ENCODE peak calls at places on chromosomes 5 and 9, in six cellular contexts. One of them, this sample, is unnamed. For H3K4me1 and H3K27me3, the result is how much of the 10 kb centered on the place peaks cover.

GRCh38 chr5:89372176-89372575 is 489.2 kb upstream of the MEF2C start:
- DNase-seq in tibial artery: no peak
- DNase-seq in left ventricle myocardium inferior: no peak
- DNase-seq in testis: no peak
- DNase-seq in HCT116: no peak
- DNase-seq in cardiac muscle cell: no peak
- DNase-seq in this sample: no peak

GRCh38 chr5:149834246-149834855 is 104.2 kb downstream of the PPARGC1B start:
- DNase-seq in left ventricle myocardium inferior: no peak
- DNase-seq in testis: peak
- DNase-seq in cardiac muscle cell: peak
- DNase-seq in HCT116: peak
- DNase-seq in tibial artery: no peak
- DNase-seq in this sample: peak

GRCh38 chr5:91301459-91301858 is 81.7 kb downstream of the ARRDC3 start:
- DNase-seq in tibial artery: no peak
- DNase-seq in testis: no peak
- DNase-seq in cardiac muscle cell: peak
- DNase-seq in HCT116: no peak
- DNase-seq in left ventricle myocardium inferior: no peak
- DNase-seq in this sample: no peak

GRCh38 chr5:35922468-35922867 is 16.0 kb downstream of the CAPSL start:
- DNase-seq in tibial artery: no peak
- DNase-seq in cardiac muscle cell: no peak
- DNase-seq in HCT116: no peak
- DNase-seq in testis: no peak
- DNase-seq in left ventricle myocardium inferior: no peak
- DNase-seq in this sample: no peak

GRCh38 chr5:11878846-11879245 is 25.4 kb downstream of the CTNND2 start:
- DNase-seq in left ventricle myocardium inferior: no peak
- DNase-seq in tibial artery: no peak
- DNase-seq in HCT116: no peak
- DNase-seq in testis: no peak
- DNase-seq in cardiac muscle cell: no peak
- DNase-seq in this sample: no peak

GRCh38 chr5:179868541-179868940 is 9.9 kb upstream of the MRNIP start:
- DNase-seq in cardiac muscle cell: no peak
- DNase-seq in HCT116: no peak
- DNase-seq in tibial artery: no peak
- DNase-seq in testis: no peak
- DNase-seq in left ventricle myocardium inferior: no peak
- DNase-seq in this sample: no peak

GRCh38 chr9:97990259-97990658 is 7.1 kb downstream of the ANP32B start:
- DNase-seq in testis: no peak
- DNase-seq in left ventricle myocardium inferior: no peak
- DNase-seq in cardiac muscle cell: peak
- DNase-seq in HCT116: no peak
- DNase-seq in tibial artery: no peak
- DNase-seq in this sample: no peak

GRCh38 chr5:157269165-157269671 is 3.3 kb downstream of the CYFIP2 start:
- DNase-seq in testis: no peak
- DNase-seq in HCT116: no peak
- DNase-seq in left ventricle myocardium inferior: no peak
- DNase-seq in cardiac muscle cell: no peak
- DNase-seq in tibial artery: no peak
- DNase-seq in this sample: no peak

GRCh38 chr9:122403381-122404002 is 32.7 kb downstream of the PTGS1 start:
- DNase-seq in tibial artery: no peak
- DNase-seq in left ventricle myocardium inferior: no peak
- DNase-seq in testis: no peak
- DNase-seq in HCT116: no peak
- DNase-seq in cardiac muscle cell: no peak
- DNase-seq in this sample: no peak

GRCh38 chr9:113632776-113633590 is 169.5 kb downstream of the RGS3 start:
- DNase-seq in tibial artery: no peak
- DNase-seq in cardiac muscle cell: peak
- DNase-seq in left ventricle myocardium inferior: no peak
- DNase-seq in HCT116: no peak
- DNase-seq in testis: no peak
- DNase-seq in this sample: no peak

GRCh38 chr5:153991168-153991567 is 47.5 kb downstream of the FAM114A2 start:
- DNase-seq in cardiac muscle cell: no peak
- DNase-seq in HCT116: no peak
- DNase-seq in testis: no peak
- DNase-seq in tibial artery: no peak
- DNase-seq in left ventricle myocardium inferior: no peak
- DNase-seq in this sample: no peak

GRCh38 chr5:2375291-2375690 is 376.2 kb downstream of the IRX2 start:
- DNase-seq in cardiac muscle cell: no peak
- DNase-seq in left ventricle myocardium inferior: no peak
- DNase-seq in tibial artery: no peak
- DNase-seq in HCT116: no peak
- DNase-seq in testis: no peak
- DNase-seq in this sample: no peak

GRCh38 chr9:23526806-23527205 is 299.2 kb downstream of the ELAVL2 start:
- DNase-seq in left ventricle myocardium inferior: no peak
- DNase-seq in cardiac muscle cell: no peak
- DNase-seq in testis: no peak
- DNase-seq in tibial artery: no peak
- DNase-seq in HCT116: no peak
- DNase-seq in this sample: no peak

GRCh38 chr5:108623826-108624225 is 123.9 kb upstream of the FER start:
- DNase-seq in HCT116: no peak
- DNase-seq in cardiac muscle cell: no peak
- DNase-seq in testis: no peak
- DNase-seq in tibial artery: no peak
- DNase-seq in left ventricle myocardium inferior: no peak
- DNase-seq in this sample: no peak

GRCh38 chr5:149887622-149888183 is 56.9 kb downstream of the PDE6A start:
- DNase-seq in testis: peak
- DNase-seq in HCT116: peak
- DNase-seq in cardiac muscle cell: peak
- DNase-seq in tibial artery: no peak
- DNase-seq in left ventricle myocardium inferior: no peak
- DNase-seq in this sample: peak

GRCh38 chr5:43309657-43310056 is 3.6 kb downstream of the HMGCS1 start:
- DNase-seq in cardiac muscle cell: no peak
- DNase-seq in left ventricle myocardium inferior: no peak
- DNase-seq in tibial artery: no peak
- DNase-seq in testis: no peak
- DNase-seq in HCT116: no peak
- DNase-seq in this sample: peak

GRCh38 chr5:140043508-140043872 is 391 bp upstream of the NRG2 start:
- DNase-seq in HCT116: no peak
- DNase-seq in cardiac muscle cell: no peak
- DNase-seq in left ventricle myocardium inferior: peak
- DNase-seq in tibial artery: peak
- DNase-seq in testis: peak
- DNase-seq in this sample: peak

GRCh38 chr9:121156263-121156731 is 45.4 kb downstream of the RAB14 start:
- DNase-seq in testis: no peak
- DNase-seq in left ventricle myocardium inferior: no peak
- DNase-seq in cardiac muscle cell: peak
- DNase-seq in tibial artery: no peak
- DNase-seq in HCT116: no peak
- DNase-seq in this sample: no peak

GRCh38 chr5:59548807-59549357 is 344.6 kb downstream of the PDE4D start:
- DNase-seq in testis: no peak
- DNase-seq in HCT116: no peak
- DNase-seq in cardiac muscle cell: no peak
- DNase-seq in left ventricle myocardium inferior: no peak
- DNase-seq in tibial artery: no peak
- DNase-seq in this sample: no peak

GRCh38 chr9:78566948-78567675 is 270.2 kb downstream of the PSAT1 start:
- DNase-seq in HCT116: no peak
- DNase-seq in cardiac muscle cell: peak
- DNase-seq in left ventricle myocardium inferior: no peak
- DNase-seq in testis: no peak
- DNase-seq in tibial artery: no peak
- DNase-seq in this sample: no peak

GRCh38 chr5:132549586-132549985 is 6.3 kb upstream of the IL5 start:
- DNase-seq in cardiac muscle cell: no peak
- DNase-seq in HCT116: no peak
- DNase-seq in left ventricle myocardium inferior: no peak
- DNase-seq in tibial artery: no peak
- DNase-seq in testis: no peak
- DNase-seq in this sample: no peak

GRCh38 chr9:94086468-94086867 is 2.2 kb downstream of the PTPDC1 start:
- DNase-seq in HCT116: peak
- DNase-seq in cardiac muscle cell: peak
- DNase-seq in left ventricle myocardium inferior: no peak
- DNase-seq in testis: no peak
- DNase-seq in tibial artery: no peak
- DNase-seq in this sample: no peak

GRCh38 chr5:93208156-93208895 is 372.7 kb downstream of the NR2F1-AS1 start:
- DNase-seq in cardiac muscle cell: no peak
- DNase-seq in tibial artery: no peak
- DNase-seq in left ventricle myocardium inferior: no peak
- DNase-seq in testis: no peak
- DNase-seq in HCT116: no peak
- DNase-seq in this sample: no peak

GRCh38 chr5:54845567-54845941 is 139.8 kb downstream of the ESM1 start:
- DNase-seq in left ventricle myocardium inferior: no peak
- DNase-seq in HCT116: no peak
- DNase-seq in cardiac muscle cell: peak
- DNase-seq in tibial artery: no peak
- DNase-seq in testis: no peak
- DNase-seq in this sample: no peak

GRCh38 chr9:98501776-98502175 is 207.0 kb downstream of the GABBR2 start:
- DNase-seq in testis: no peak
- DNase-seq in tibial artery: no peak
- DNase-seq in left ventricle myocardium inferior: no peak
- DNase-seq in HCT116: no peak
- DNase-seq in cardiac muscle cell: no peak
- DNase-seq in this sample: no peak

GRCh38 chr5:81212211-81212687 is 20.9 kb upstream of the CKMT2 start:
- DNase-seq in cardiac muscle cell: no peak
- DNase-seq in HCT116: no peak
- DNase-seq in left ventricle myocardium inferior: no peak
- DNase-seq in tibial artery: no peak
- DNase-seq in testis: no peak
- DNase-seq in this sample: no peak

DNA sequence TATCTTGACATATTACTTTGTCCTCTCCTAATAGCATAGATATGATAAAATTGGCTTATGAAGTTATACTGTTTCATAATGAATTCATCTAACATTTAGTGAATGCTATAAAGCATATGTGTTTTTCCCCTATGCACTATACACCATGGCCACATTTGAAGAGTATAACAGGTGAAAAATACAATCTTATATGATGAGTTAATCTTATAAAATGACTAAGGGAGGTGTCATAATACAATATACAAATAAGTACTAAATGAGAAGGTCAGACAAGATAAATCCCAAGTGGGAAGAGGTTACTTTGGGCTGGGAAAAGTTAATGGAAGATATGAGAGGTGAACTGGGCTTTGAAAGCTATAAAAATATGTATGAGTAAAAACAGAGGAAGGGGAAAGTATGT is 174.4 kb downstream of the PCSK1 start:
- DNase-seq in tibial artery: no peak
- DNase-seq in cardiac muscle cell: no peak
- DNase-seq in testis: no peak
- DNase-seq in left ventricle myocardium inferior: no peak
- DNase-seq in HCT116: no peak
- DNase-seq in this sample: no peak
- H3K4me1 ChIP-seq in tibial artery: under half
- H3K4me1 ChIP-seq in cardiac muscle cell: under half
- H3K4me1 ChIP-seq in testis: under half
- H3K4me1 ChIP-seq in left ventricle myocardium inferior: under half
- H3K4me1 ChIP-seq in HCT116: under half
- H3K4me1 ChIP-seq in this sample: under half

GRCh38 chr5:171314728-171315385 is 5.8 kb downstream of the TLX3 start:
- DNase-seq in HCT116: no peak
- DNase-seq in tibial artery: peak
- DNase-seq in testis: peak
- DNase-seq in cardiac muscle cell: peak
- DNase-seq in left ventricle myocardium inferior: peak
- DNase-seq in this sample: no peak

GRCh38 chr5:171316258-171317121 is 7.4 kb downstream of the TLX3 start:
- DNase-seq in testis: no peak
- DNase-seq in cardiac muscle cell: no peak
- DNase-seq in HCT116: no peak
- DNase-seq in tibial artery: peak
- DNase-seq in left ventricle myocardium inferior: no peak
- DNase-seq in this sample: no peak

GRCh38 chr5:171315386-171315891 is 6.4 kb downstream of the TLX3 start:
- DNase-seq in left ventricle myocardium inferior: no peak
- DNase-seq in tibial artery: peak
- DNase-seq in HCT116: no peak
- DNase-seq in cardiac muscle cell: no peak
- DNase-seq in testis: no peak
- DNase-seq in this sample: no peak

GRCh38 chr5:171317225-171317624 is 8.2 kb downstream of the TLX3 start:
- DNase-seq in cardiac muscle cell: no peak
- DNase-seq in HCT116: no peak
- DNase-seq in left ventricle myocardium inferior: no peak
- DNase-seq in tibial artery: peak
- DNase-seq in testis: no peak
- DNase-seq in this sample: no peak

GRCh38 chr5:171315925-171316257 is 6.8 kb downstream of the TLX3 start:
- DNase-seq in HCT116: no peak
- DNase-seq in tibial artery: peak
- DNase-seq in cardiac muscle cell: no peak
- DNase-seq in testis: no peak
- DNase-seq in left ventricle myocardium inferior: no peak
- DNase-seq in this sample: no peak
- H3K27me3 ChIP-seq in HCT116: under half
- H3K27me3 ChIP-seq in tibial artery: half or more
- H3K27me3 ChIP-seq in cardiac muscle cell: half or more
- H3K27me3 ChIP-seq in testis: under half
- H3K27me3 ChIP-seq in left ventricle myocardium inferior: half or more
- H3K27me3 ChIP-seq in this sample: under half

DNA sequence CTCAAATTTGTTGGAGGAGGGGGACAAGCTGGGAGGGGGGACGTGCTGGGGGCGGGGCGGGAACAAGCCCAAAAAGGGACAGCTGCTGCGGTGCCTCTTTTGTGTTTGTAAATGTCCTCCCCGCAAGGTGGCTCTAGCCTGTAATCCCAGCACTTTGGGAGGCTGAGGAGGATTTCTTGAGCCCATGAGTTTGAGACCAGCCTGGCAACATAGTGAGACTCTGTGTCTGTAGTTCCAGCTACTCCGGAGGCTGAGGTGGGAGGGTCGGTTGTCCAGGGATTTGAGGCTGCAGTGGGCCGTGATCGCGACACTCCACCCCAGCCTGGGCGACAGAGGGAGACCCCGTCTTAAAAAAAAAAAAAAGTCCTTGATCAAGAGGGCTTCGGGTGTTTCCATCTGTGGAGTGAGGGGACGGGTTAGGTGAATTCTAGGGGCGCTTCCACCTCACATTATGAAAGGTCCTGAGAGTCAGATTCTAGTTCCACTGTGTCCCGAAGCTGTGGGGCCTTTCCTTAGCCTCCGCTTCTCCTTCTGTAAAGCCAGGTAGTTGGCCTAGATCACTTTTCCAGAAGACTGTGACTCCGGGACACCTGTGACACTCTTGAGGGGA is 779 bp upstream of the CTNNA1 start:
- DNase-seq in tibial artery: peak
- DNase-seq in cardiac muscle cell: peak
- DNase-seq in testis: peak
- DNase-seq in left ventricle myocardium inferior: peak
- DNase-seq in HCT116: peak
- DNase-seq in this sample: peak
- TF ChIP-seq CTCF in tibial artery: peak
- TF ChIP-seq CTCF in cardiac muscle cell: no peak
- TF ChIP-seq CTCF in testis: no peak
- TF ChIP-seq CTCF in left ventricle myocardium inferior: peak
- TF ChIP-seq CTCF in HCT116: peak
- TF ChIP-seq CTCF in this sample: peak

GRCh38 chr9:128558431-128559310 is 6.3 kb downstream of the SPTAN1 start:
- DNase-seq in HCT116: peak
- DNase-seq in cardiac muscle cell: peak
- DNase-seq in tibial artery: peak
- DNase-seq in testis: peak
- DNase-seq in left ventricle myocardium inferior: peak
- DNase-seq in this sample: peak
- H3K4me1 ChIP-seq in HCT116: under half
- H3K4me1 ChIP-seq in cardiac muscle cell: under half
- H3K4me1 ChIP-seq in tibial artery: under half
- H3K4me1 ChIP-seq in testis: under half
- H3K4me1 ChIP-seq in left ventricle myocardium inferior: half or more
- H3K4me1 ChIP-seq in this sample: half or more